ENCODE peak calls at places on chromosomes 5 and 9, in ten cellular contexts. Q is brain microvascular endothelial cell, B is HFFc6, Y is Calu3, J is WTC11, X is endodermal cell, I is kidney, T is psoas muscle, P is right lobe of liver, M is HFF-Myc. Z is an unnamed sample.
A peak's percentile ranks its signal among the peaks of the same experiment; 100 is the strongest.

GRCh38 chr5:173736374-173736773 is 119.9 kb upstream of the BOD1 start:
- DNase-seq in Q (no peak), P (no peak), X (no peak), M (no peak), J (no peak), Y (peak; percentile 63), I (no peak), B (no peak), T (no peak), Z (no peak)

GRCh38 chr5:137610598-137610997 is 111.5 kb upstream of the SPOCK1 start:
- DNase-seq in J (no peak), I (no peak), Q (no peak), B (no peak), P (no peak), T (no peak), X (peak; percentile 18), M (no peak), Y (no peak), Z (no peak)

GRCh38 chr9:92242115-92242778 is 51.2 kb downstream of the IARS1 start:
- DNase-seq in M (no peak), P (no peak), Q (peak; percentile 85), J (no peak), X (peak; percentile 69), I (no peak), Y (no peak), B (peak; percentile 63), T (no peak), Z (peak; percentile 40)

GRCh38 chr9:133060417-133060841 is 1.4 kb upstream of the CEL start:
- DNase-seq in X (peak; percentile 88), B (no peak), Y (no peak), Q (no peak), P (no peak), M (no peak), T (no peak), J (no peak), I (peak; percentile 4), Z (no peak)

GRCh38 chr5:170100051-170100943 is 5.4 kb upstream of the FOXI1 start:
- DNase-seq in I (no peak), M (peak; percentile 45), J (peak; percentile 90), B (peak; percentile 56), Y (peak; percentile 83), Q (peak; percentile 81), P (peak; percentile 73), X (peak; percentile 97), T (peak; percentile 52), Z (peak; percentile 51)

GRCh38 chr5:44426944-44427343 is 37.7 kb upstream of the FGF10 start:
- DNase-seq in T (no peak), X (no peak), M (no peak), I (no peak), J (no peak), Y (no peak), P (no peak), Q (no peak), B (no peak), Z (no peak)

GRCh38 chr5:64269164-64269563 is 103.5 kb downstream of the RNF180 start:
- DNase-seq in Y (no peak), X (no peak), B (no peak), M (no peak), T (no peak), J (no peak), I (no peak), Q (no peak), P (no peak), Z (no peak)

GRCh38 chr5:160271396-160271795 is 41.0 kb downstream of the CCNJL start:
- DNase-seq in Y (no peak), T (no peak), B (no peak), P (no peak), X (peak; percentile 69), I (peak; percentile 54), J (no peak), Q (no peak), M (no peak), Z (no peak)

GRCh38 chr5:82054004-82054710 is 82.3 kb downstream of the ATG10 start:
- DNase-seq in P (no peak), X (no peak), T (no peak), M (no peak), Q (no peak), I (no peak), J (no peak), B (no peak), Y (no peak), Z (no peak)

DNA sequence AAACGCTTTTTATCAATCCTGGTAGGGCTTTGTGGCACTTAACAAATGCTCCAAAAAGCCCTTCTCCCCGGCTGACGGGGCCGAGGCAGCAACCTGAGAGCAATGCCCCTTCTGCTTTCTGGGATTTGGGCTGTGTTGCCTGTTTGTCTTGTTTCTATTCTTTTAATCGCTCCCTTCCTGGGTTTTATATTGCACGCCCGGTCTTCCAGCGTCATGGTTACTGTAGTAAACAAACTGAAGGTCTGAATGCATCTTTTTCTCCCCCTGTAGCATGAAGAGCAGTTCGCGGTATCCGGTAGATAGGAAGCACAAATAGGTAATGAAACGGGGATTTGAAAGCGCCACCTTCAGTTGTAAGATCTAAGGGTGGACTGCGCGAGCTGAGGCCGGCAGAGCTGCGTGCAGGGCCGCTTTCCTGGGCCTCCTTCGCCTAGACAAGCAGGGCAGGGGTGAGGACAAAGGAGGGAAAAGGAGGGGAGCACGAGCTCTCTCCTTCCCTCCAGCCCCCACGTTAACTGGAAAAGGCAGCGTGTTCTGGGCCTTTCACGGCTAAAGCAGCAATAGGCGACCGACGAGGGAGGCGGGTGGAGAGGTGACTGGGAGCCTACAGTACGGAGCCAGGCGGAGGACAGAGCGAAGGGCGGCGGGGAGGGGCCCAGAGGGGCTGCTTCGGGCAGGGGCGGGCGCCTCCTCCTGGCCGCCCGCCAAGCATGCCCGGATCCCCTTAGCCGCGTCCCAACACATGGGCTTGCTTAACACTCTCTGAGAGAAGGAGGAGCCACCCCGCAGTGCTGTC is 49.3 kb upstream of the ZNF366 start:
- DNase-seq in B (peak; percentile 45), X (peak; percentile 93), P (peak; percentile 50), Y (peak; percentile 55), Q (peak; percentile 51), M (peak; percentile 61), J (peak; percentile 87), T (peak; percentile 72), I (peak; percentile 86), Z (no peak)
- TF ChIP-seq CTCF in B (peak; percentile 26), X (peak; percentile 78), P (no peak), Y (peak; percentile 39), Q (peak; percentile 36), M (no peak), J (peak; percentile 24), T (peak; percentile 11), I (no peak), Z (no peak)

DNA sequence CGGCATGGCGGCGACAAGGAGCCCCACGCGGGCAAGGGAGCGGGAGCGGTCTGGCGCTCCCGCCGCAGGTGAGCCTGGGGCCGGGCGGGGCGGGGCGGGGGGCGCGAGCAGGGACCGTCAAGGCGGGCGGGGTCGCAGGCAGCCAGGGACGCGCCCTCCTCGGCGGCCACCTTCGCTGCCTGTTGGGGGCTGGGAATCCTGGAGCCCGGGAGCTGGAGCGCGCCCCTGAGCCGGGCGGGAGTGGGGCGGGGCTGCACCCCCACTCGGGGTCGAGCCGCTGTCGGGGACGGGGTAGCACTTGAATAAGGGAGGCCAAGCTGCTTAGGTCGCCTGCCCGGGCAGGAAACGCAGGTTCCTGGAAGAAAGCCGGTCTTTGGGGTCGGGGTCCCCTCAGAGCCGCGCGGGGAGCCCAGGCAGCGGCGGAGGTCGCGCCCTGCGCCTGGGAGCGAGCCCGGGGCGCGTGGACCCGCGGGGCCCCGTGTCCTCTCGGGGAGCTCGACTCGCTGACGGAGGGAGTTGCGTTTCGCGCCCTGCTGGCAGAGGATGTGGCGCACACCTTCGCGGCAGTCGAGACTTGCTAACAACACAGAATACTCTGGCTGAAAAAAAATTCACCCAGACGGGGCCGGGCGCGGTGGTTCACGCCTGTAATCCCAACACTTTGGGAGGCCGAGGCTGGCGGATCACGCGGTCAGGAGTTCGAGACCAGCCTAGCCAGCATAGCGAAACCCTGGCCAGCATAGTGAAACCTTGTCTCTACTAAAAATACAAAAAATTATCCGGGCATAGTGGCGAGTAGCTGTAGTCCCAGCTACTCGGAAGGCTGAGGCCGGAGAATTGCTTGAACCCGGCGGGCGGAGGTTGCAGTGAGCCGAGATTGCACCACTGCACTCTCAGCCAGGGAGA is 552 bp downstream of the OTULINL start:
- DNase-seq in T (peak; percentile 43), M (no peak), Q (peak; percentile 6), B (peak; percentile 23), I (peak; percentile 91), J (peak; percentile 67), Y (peak; percentile 70), P (peak; percentile 55), X (peak; percentile 89), Z (no peak)
- TF ChIP-seq CTCF in T (no peak), M (no peak), Q (peak; percentile 32), B (peak; percentile 30), I (no peak), J (no peak), Y (no peak), P (no peak), X (peak; percentile 68), Z (peak; percentile 15)

DNA sequence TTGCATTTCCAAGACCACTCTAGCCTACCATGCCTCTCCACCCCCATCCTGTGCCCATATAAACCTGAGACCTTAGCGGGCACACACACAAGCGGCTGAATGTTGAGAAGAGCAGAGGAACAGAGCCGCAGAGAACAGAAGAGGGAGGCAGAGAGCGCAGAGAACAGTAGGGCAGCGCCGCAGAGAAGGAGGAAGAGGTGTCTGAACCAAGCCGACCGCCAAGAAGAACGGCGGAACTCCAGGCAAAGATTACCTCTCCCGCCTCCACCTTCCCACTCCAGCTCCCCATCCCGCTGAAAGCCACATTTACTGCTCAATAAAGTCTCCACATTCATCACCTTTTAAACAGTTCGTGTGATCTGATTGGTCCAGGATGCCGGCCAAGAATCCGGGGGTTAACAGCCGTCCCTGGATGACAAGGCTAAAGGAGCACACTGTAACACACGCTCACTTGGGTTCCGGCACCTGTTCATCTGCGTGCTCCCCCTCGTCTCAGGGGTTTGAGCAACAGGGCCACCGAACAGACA is 33.2 kb downstream of the GRIN3A start:
- DNase-seq in I (peak; percentile 53), T (peak; percentile 8), Q (no peak), B (no peak), X (peak; percentile 88), P (peak; percentile 61), Y (peak; percentile 43), J (peak; percentile 65), M (no peak), Z (no peak)
- TF ChIP-seq CTCF in I (no peak), T (peak; percentile 13), Q (peak; percentile 24), B (no peak), X (peak; percentile 70), P (peak; percentile 44), Y (no peak), J (no peak), M (peak; percentile 7), Z (peak; percentile 8)

DNA sequence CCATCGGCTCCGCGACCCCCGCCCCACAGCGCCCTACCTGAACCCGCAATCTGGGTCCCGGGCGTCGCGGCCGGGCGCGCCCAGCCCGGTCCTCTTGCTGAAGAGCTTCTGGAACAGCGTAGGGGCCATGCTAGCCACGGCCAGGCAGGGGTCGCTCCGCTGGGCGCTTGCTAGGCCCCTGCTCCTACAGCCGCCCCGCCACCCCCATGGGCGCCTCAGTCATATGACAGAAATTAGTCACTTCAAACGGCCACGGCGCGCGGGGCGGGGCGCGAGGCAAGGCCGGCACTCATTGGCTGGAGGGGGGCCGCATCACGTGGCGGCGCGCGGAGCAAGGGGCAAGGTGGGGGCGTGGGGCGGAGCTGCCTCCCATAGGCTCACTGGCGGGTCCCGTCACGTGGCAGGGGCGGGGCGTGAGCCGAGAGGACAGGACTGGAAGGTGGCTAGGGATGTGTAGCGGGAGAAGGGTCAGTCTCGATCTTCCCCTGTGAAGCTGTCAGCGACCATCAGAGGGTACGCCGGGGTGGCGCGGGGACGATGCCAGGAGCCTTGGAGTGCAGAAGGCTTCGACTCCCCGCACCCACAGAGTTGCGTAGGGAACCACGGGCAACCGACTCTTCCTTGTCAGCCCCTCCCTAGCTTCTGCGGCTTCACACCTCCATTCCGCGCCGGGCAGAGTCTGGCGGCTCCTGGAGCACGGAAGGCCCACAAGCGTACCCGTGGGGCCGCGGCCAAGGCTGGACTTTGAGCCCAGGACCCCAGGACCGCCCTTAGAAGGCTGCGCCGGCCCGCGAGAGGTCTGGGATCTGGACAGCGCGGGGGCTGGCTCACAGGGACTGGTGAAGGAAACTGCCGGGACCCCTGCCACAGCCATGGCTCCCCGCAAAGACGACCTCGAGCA is at the start of gene FNIP1:
- DNase-seq in Q (peak; percentile 98), I (peak; percentile 100), B (peak; percentile 96), X (peak; percentile 100), T (peak; percentile 100), Y (peak; percentile 100), P (peak; percentile 100), J (peak; percentile 99), M (peak; percentile 73), Z (peak; percentile 68)
- TF ChIP-seq CTCF in Q (peak; percentile 11), I (no peak), B (peak; percentile 33), X (peak; percentile 54), T (no peak), Y (no peak), P (no peak), J (no peak), M (no peak), Z (peak; percentile 4)

Z was measured in AG04449.